ENCODE peak calls at places on chromosome 4, in five cellular contexts. S is astrocyte of the spinal cord, F is glutamatergic neuron, H is cardiac muscle cell, J is tibial artery. O is an unnamed sample.

GRCh38 chr4:66927937-66928336 is 617.4 kb downstream of the CENPC start:
- DNase-seq in H (peak; percentile 69), J (no peak), S (no peak), F (no peak), O (no peak)

GRCh38 chr4:37243061-37243460 is 1.5 kb upstream of the NWD2 start:
- DNase-seq in H (no peak), J (no peak), F (peak; percentile 28), S (no peak), O (no peak)

GRCh38 chr4:163663454-163664225 is 169.2 kb downstream of the TMA16 start:
- DNase-seq in J (no peak), F (no peak), H (no peak), S (no peak), O (no peak)

GRCh38 chr4:173371292-173372192 is 788 bp downstream of the SAP30 start:
- DNase-seq in S (peak; percentile 81), J (peak; percentile 65), F (peak; percentile 71), H (peak; percentile 73), O (peak; percentile 72)

GRCh38 chr4:48033825-48034413 is 17.3 kb downstream of the NIPAL1 start:
- DNase-seq in F (no peak), S (no peak), J (no peak), H (no peak), O (peak; percentile 15)

GRCh38 chr4:85778809-85779124 is 303.8 kb downstream of the ARHGAP24 start:
- DNase-seq in S (peak; percentile 70), H (no peak), J (no peak), F (no peak), O (no peak)

GRCh38 chr4:930827-931193 is 1.3 kb downstream of the GAK start:
- DNase-seq in S (no peak), J (no peak), H (no peak), F (no peak), O (no peak)

GRCh38 chr4:99711657-99712056 is 54.0 kb upstream of the C4orf54 start:
- DNase-seq in J (no peak), S (no peak), F (no peak), H (no peak), O (no peak)

GRCh38 chr4:186586190-186586589 is 30.8 kb upstream of the MTNR1A start:
- DNase-seq in F (no peak), S (peak; percentile 29), J (no peak), H (no peak), O (no peak)

GRCh38 chr4:59540311-59540710 is 1659.8 kb upstream of the ADGRL3 start:
- DNase-seq in F (no peak), H (no peak), S (no peak), J (no peak), O (no peak)

GRCh38 chr4:95546866-95547707 is 1.7 kb downstream of the UNC5C start:
- DNase-seq in J (no peak), H (peak; percentile 43), S (no peak), F (peak; percentile 61), O (no peak)

GRCh38 chr4:78720994-78721677 is 55.0 kb upstream of the BMP2K start:
- DNase-seq in H (no peak), S (no peak), F (no peak), J (peak; percentile 23), O (no peak)

GRCh38 chr4:184824776-184825393 is 883 bp downstream of the ACSL1 start:
- DNase-seq in S (peak; percentile 16), J (no peak), H (no peak), F (peak; percentile 41), O (no peak)

GRCh38 chr4:67480810-67481209 is 64.5 kb downstream of the CENPC start:
- DNase-seq in H (no peak), S (no peak), J (no peak), F (no peak), O (no peak)

GRCh38 chr4:166491635-166492034 is 618.6 kb downstream of the TLL1 start:
- DNase-seq in H (no peak), F (no peak), J (no peak), S (no peak), O (no peak)

GRCh38 chr4:183469936-183470335 is 25.5 kb downstream of the CDKN2AIP start:
- DNase-seq in S (no peak), J (no peak), H (no peak), F (no peak), O (no peak)

GRCh38 chr4:150164055-150164454 is 85.8 kb downstream of the DCLK2 start:
- DNase-seq in H (no peak), S (no peak), F (no peak), J (no peak), O (no peak)

DNA sequence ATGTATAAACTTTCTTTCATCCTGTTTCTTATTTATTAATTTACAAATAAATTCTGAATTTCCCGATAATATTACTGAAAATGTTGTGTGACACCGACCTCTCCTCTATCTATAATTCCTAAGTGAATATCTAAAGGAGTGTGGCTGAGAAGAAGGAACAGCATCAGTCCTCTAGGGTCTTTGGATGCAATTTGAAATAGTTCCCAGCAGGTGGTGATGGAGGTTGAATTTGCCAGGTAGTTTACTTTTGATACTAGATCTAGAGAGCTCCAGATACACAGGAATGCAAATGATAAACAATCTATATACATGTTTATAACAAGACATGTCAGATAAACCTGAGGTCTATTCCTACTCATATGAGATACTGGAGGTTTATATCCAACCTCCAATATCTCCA is 305.4 kb downstream of the PCDH18 start:
- DNase-seq in J (no peak), F (no peak), H (no peak), S (no peak), O (peak; percentile 7)
- TF ChIP-seq CTCF in J (peak; percentile 30), F (peak; percentile 36), H (peak; percentile 30), S (peak; percentile 34), O (peak; percentile 72)

DNA sequence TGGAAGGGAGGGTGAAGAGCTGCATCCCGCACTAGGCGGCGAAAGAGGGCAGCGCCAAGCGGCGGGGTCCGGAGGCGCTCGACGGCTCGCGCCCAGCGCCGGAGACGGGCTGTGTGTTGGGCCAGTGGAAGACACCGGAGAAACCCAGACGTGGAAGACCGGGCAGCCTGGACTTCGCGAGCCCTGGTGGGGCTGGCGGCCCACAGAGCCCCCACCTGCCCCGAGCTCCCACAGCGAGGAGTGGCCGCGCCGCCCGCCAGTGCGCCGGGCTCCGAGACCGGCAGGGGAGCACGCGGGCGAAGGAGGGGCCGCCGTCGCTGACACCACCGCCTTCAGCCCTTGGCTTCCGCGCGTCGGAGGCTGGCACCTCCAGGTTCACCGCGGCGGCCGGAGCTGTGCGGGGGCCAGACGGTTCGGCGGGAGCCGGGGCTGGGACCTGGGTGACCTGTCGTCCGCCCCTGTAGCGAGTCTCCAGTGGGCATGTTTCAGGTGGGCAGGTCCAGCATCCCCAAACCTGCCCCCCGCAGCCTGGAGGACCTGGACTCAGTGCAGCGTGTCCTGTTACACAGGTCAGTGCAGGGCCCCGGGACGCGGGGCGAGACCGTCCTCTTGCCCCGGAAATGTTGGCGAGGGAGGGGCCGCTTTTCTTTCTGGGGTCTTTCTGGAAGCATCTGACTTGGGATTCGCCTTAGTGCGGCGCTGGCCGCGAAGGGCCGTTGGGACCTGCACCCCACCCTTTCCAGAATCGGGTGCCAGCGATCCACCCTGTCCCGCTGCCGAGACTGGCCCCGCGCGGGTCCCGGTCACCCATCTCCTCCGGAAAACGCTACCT is 9.6 kb upstream of the INTU start:
- DNase-seq in H (peak; percentile 54), J (peak; percentile 30), S (peak; percentile 54), F (peak; percentile 76), O (no peak)
- TF ChIP-seq CTCF in H (peak; percentile 38), J (peak; percentile 36), S (peak; percentile 25), F (no peak), O (peak; percentile 1)

GRCh38 chr4:104352211-104352610 is 142.5 kb downstream of the CXXC4 start:
- DNase-seq in H (no peak), S (no peak), J (no peak), F (no peak), O (no peak)
- TF ChIP-seq CTCF in H (no peak), S (peak; percentile 10), J (no peak), F (no peak), O (no peak)

GRCh38 chr4:7044415-7044930 is 1.3 kb downstream of the TADA2B start:
- DNase-seq in F (no peak), S (no peak), H (peak; percentile 18), J (no peak), O (peak; percentile 12)

GRCh38 chr4:7041851-7042696 is 1.1 kb upstream of the TADA2B start:
- DNase-seq in S (no peak), F (peak; percentile 76), H (no peak), J (peak; percentile 63), O (peak; percentile 41)

GRCh38 chr4:7041246-7041645 is 1.9 kb upstream of the TADA2B start:
- DNase-seq in J (no peak), H (no peak), S (no peak), F (no peak), O (no peak)

GRCh38 chr4:7043521-7044414 is 596 bp downstream of the TADA2B start:
- DNase-seq in J (no peak), F (peak; percentile 51), S (peak; percentile 40), H (peak; percentile 53), O (peak; percentile 11)

GRCh38 chr4:7042697-7043464 is at the start of gene TADA2B:
- DNase-seq in S (peak; percentile 99), J (peak; percentile 96), F (peak; percentile 98), H (peak; percentile 99), O (peak; percentile 97)
- TF ChIP-seq CTCF in S (peak; percentile 19), J (peak; percentile 79), F (no peak), H (peak; percentile 10), O (peak; percentile 67)